ENCODE peak calls at places on chromosomes 7 and 10, in four cellular contexts. S is CD8-positive, alpha-beta memory T cell; Q is CD4-positive, alpha-beta T cell; W is esophagus squamous epithelium. P is an unnamed sample.

GRCh38 chr10:77716943-77717735 is 79.5 kb upstream of the KCNMA1 start:
- DNase-seq in S (no peak), Q (no peak), W (no peak), P (no peak)

GRCh38 chr7:101547916-101548599 is 81.0 kb downstream of the MYL10 start:
- DNase-seq in S (no peak), Q (no peak), W (no peak), P (no peak)

GRCh38 chr10:70186090-70186489 is 15.8 kb upstream of the SAR1A start:
- DNase-seq in S (no peak), Q (no peak), W (no peak), P (no peak)

GRCh38 chr7:108340856-108341411 is 115.3 kb downstream of the NRCAM start:
- DNase-seq in S (no peak), Q (no peak), W (no peak), P (no peak)

GRCh38 chr10:24428410-24428782 is 219.5 kb downstream of the KIAA1217 start:
- DNase-seq in S (no peak), Q (no peak), W (no peak), P (no peak)

GRCh38 chr10:8498881-8499280 is 444.4 kb downstream of the GATA3 start:
- DNase-seq in S (no peak), Q (no peak), W (no peak), P (no peak)

GRCh38 chr7:30327813-30328212 is 43.4 kb downstream of the ZNRF2 start:
- DNase-seq in S (no peak), Q (no peak), W (no peak), P (no peak)

GRCh38 chr10:20712766-20713165 is 184.3 kb downstream of the NEBL start:
- DNase-seq in S (no peak), Q (no peak), W (no peak), P (no peak)

GRCh38 chr10:24952701-24953349 is 419 bp upstream of the PRTFDC1 start:
- DNase-seq in S (peak), Q (peak), W (no peak), P (peak)

P was measured in effector memory CD8-positive, alpha-beta T cell.